ENCODE peak calls at places on chromosomes 3 and 15, in seven cellular contexts. E is choroid plexus epithelial cell, M is H7, P is mucosa of descending colon, A is breast epithelium, H is heart right ventricle, C is left lung. S is an unnamed sample.
A peak's percentile ranks its signal among the peaks of the same experiment; 100 is the strongest.

GRCh38 chr3:149489060-149489690 is 14.7 kb downstream of the TM4SF4 start:
- DNase-seq in E (peak; percentile 47), M (peak; percentile 62), P (no peak), A (no peak), H (no peak), C (no peak), S (no peak)

GRCh38 chr3:75294124-75294523 is 370.0 kb upstream of the FRG2C start:
- DNase-seq in E (peak; percentile 36), M (peak; percentile 73), P (peak; percentile 45), A (peak; percentile 33), H (peak; percentile 36), C (peak; percentile 45), S (peak; percentile 49)

GRCh38 chr3:124837730-124838186 is 49.4 kb downstream of the ITGB5 start:
- DNase-seq in E (peak; percentile 58), M (no peak), P (peak; percentile 72), A (no peak), H (peak; percentile 67), C (no peak), S (no peak)

GRCh38 chr3:25689226-25689625 is 24.5 kb upstream of the TOP2B start:
- DNase-seq in E (no peak), M (no peak), P (no peak), A (no peak), H (no peak), C (no peak), S (no peak)

GRCh38 chr3:28574036-28574435 is 225.4 kb upstream of the AZI2 start:
- DNase-seq in E (no peak), M (no peak), P (no peak), A (no peak), H (no peak), C (no peak), S (no peak)

GRCh38 chr15:101841656-101842055 is 29.7 kb downstream of the OR4F15 start:
- DNase-seq in E (no peak), M (no peak), P (no peak), A (no peak), H (no peak), C (no peak), S (no peak)

GRCh38 chr15:96093063-96093462 is 237.4 kb upstream of the NR2F2 start:
- DNase-seq in E (peak; percentile 60), M (no peak), P (no peak), A (no peak), H (no peak), C (no peak), S (no peak)

GRCh38 chr3:191774485-191774884 is 313.5 kb downstream of the PYDC2 start:
- DNase-seq in E (peak; percentile 49), M (no peak), P (no peak), A (no peak), H (no peak), C (no peak), S (no peak)

GRCh38 chr3:133209871-133210550 is 171.8 kb downstream of the TMEM108 start:
- DNase-seq in E (no peak), M (no peak), P (no peak), A (no peak), H (no peak), C (no peak), S (no peak)

GRCh38 chr3:103085465-103085864 is 650.6 kb downstream of the ZPLD1 start:
- DNase-seq in E (peak; percentile 5), M (no peak), P (no peak), A (no peak), H (no peak), C (no peak), S (no peak)

GRCh38 chr15:73564255-73564654 is 68.9 kb downstream of the NPTN start:
- DNase-seq in E (peak; percentile 61), M (no peak), P (no peak), A (peak; percentile 33), H (no peak), C (no peak), S (no peak)

GRCh38 chr3:188954590-188955208 is 217.1 kb upstream of the TPRG1 start:
- DNase-seq in E (peak; percentile 95), M (peak; percentile 75), P (peak; percentile 83), A (peak; percentile 74), H (peak; percentile 81), C (peak; percentile 88), S (peak; percentile 81)

GRCh38 chr3:31043184-31043819 is 148.8 kb upstream of the GADL1 start:
- DNase-seq in E (peak; percentile 13), M (no peak), P (no peak), A (no peak), H (no peak), C (no peak), S (no peak)

GRCh38 chr3:142507241-142507640 is 59.4 kb upstream of the XRN1 start:
- DNase-seq in E (no peak), M (no peak), P (no peak), A (no peak), H (no peak), C (no peak), S (no peak)

GRCh38 chr15:101827257-101827656 is 15.3 kb downstream of the OR4F15 start:
- DNase-seq in E (no peak), M (no peak), P (no peak), A (no peak), H (no peak), C (no peak), S (no peak)

GRCh38 chr3:195475614-195476013 is 32.8 kb upstream of the ACAP2 start:
- DNase-seq in E (no peak), M (no peak), P (no peak), A (no peak), H (no peak), C (no peak), S (no peak)

GRCh38 chr3:143897558-143898305 is 49.5 kb upstream of the SLC9A9 start:
- DNase-seq in E (peak; percentile 85), M (no peak), P (no peak), A (no peak), H (no peak), C (no peak), S (no peak)

GRCh38 chr3:115697263-115698053 is 74.1 kb downstream of the GAP43 start:
- DNase-seq in E (no peak), M (no peak), P (no peak), A (no peak), H (no peak), C (no peak), S (no peak)

DNA sequence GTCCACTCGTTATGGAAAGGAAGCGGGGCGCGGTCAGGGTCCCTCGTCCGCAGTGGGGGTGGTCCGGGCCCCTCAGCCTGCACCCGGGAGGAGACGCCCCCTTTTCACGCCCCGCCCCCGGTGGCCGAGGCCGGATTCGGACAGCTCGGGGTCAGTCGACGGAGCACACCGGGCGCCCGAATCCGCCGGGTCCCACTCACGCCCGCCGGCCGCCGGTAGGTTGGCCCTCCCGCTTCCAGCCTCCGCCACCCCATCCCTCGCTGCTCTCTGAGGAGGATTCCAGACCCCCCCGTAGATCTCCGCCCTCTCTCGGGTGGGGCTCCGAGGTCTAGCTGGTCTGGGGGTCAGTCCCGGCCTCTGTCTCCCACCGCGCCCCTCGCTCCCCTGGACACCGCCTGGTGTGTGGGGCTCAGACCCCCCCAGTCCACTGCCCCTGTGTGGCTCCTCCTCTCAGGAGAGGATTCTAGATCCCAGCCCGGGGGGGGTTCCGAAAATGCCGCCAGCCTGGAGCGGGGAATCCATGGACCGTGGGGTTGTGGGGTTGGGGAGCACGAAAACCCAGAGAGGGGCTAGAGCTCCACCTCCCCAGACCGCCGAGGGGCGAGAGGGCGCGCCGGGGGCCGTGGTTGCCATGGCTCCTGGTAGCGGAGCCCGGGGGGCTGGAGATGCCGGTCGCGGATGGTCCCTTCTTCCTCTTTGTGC is 742 bp downstream of the CHL1 start:
- DNase-seq in E (no peak), M (peak; percentile 86), P (peak; percentile 24), A (no peak), H (peak; percentile 14), C (peak; percentile 73), S (peak; percentile 45)
- H3K4me3 ChIP-seq in E (no peak overlapping the region), M (peak overlapping the region; percentile 50), P (no peak overlapping the region), A (peak overlapping the region; percentile 83), H (peak overlapping the region; percentile 44), C (peak overlapping the region; percentile 41), S (peak overlapping the region; percentile 59)

GRCh38 chr3:196531418-196531817 is 16.3 kb upstream of the SMCO1 start:
- DNase-seq in E (no peak), M (no peak), P (no peak), A (no peak), H (no peak), C (no peak), S (no peak)

GRCh38 chr3:196528639-196529233 is 13.6 kb upstream of the SMCO1 start:
- DNase-seq in E (peak; percentile 66), M (peak; percentile 96), P (peak; percentile 84), A (peak; percentile 30), H (peak; percentile 83), C (peak; percentile 99), S (peak; percentile 85)

GRCh38 chr3:196537319-196537984 is 22.3 kb upstream of the SMCO1 start:
- DNase-seq in E (peak; percentile 23), M (peak; percentile 61), P (peak; percentile 37), A (no peak), H (no peak), C (no peak), S (no peak)

GRCh38 chr3:196533260-196533681 is 18.1 kb upstream of the SMCO1 start:
- DNase-seq in E (peak; percentile 45), M (peak; percentile 64), P (no peak), A (no peak), H (no peak), C (no peak), S (no peak)
- H3K4me3 ChIP-seq in E (peak overlapping the region; percentile 43), M (no peak overlapping the region), P (no peak overlapping the region), A (no peak overlapping the region), H (no peak overlapping the region), C (no peak overlapping the region), S (no peak overlapping the region)

DNA sequence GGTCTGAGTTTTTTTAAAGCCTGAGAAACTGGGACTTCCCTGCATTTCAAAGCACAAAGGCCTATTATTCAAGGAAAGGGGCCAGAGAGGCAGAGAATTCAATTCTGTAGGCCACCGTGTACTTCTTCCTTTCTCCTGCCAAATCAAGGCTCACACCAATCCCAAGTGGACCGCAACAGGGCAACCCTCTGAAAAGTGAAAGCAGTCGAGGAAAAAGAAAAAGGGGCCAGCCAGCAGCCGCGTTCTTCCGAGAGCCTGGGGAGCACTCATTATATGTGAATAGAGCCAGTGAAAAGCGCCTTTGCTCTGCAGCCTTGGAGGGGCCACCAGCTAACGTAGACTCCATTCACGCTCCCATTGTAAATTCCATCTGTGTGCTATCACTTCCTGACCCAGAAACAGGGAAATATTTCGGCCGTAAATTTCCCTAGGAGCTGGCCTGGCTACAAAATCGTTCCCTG is 45.9 kb upstream of the THUMPD3 start:
- DNase-seq in E (peak; percentile 48), M (peak; percentile 44), P (peak; percentile 34), A (no peak), H (no peak), C (no peak), S (no peak)
- H3K4me3 ChIP-seq in E (peak overlapping the region; percentile 48), M (no peak overlapping the region), P (no peak overlapping the region), A (peak overlapping the region; percentile 61), H (peak overlapping the region; percentile 36), C (no peak overlapping the region), S (peak overlapping the region; percentile 34)

GRCh38 chr3:3038201-3038991 is 71.8 kb downstream of the IL5RA start:
- DNase-seq in E (no peak), M (no peak), P (no peak), A (no peak), H (no peak), C (no peak), S (no peak)
- H3K4me3 ChIP-seq in E (no peak overlapping the region), M (no peak overlapping the region), P (no peak overlapping the region), A (peak overlapping the region; percentile 19), H (no peak overlapping the region), C (no peak overlapping the region), S (no peak overlapping the region)

S was measured in lower lobe of right lung.